ENCODE peak calls at places on chromosomes 3 and 15, in ten cellular contexts. Y is NCI-H1092 treated with DMSO at 0.1 percent for 48 hours; X is Calu3; S is stimulated activated CD8-positive, alpha-beta memory T cell treated with anti-CD3 and anti-CD28 coated beads, Interleukin-15, amount 100 ng/mL, for 24 hours; J is HS-27A; R is stimulated activated naive CD8-positive, alpha-beta T cell treated with anti-CD3 and anti-CD28 coated beads, Interleukin-15, Interleukin-2, amounts not matched to agents 100 U/mL and 50 U/mL, for 24 hours; I is cardiac fibroblast; K is BJ; M is activated CD8-positive, alpha-beta memory T cell treated with anti-CD3 and anti-CD28 coated beads for 1 hour; O is kidney tubule cell. U is an unnamed sample.

GRCh38 chr3:27861047-27862036 is 139.2 kb upstream of the EOMES start:
- DNase-seq in Y (no peak), X (no peak), S (no peak), J (no peak), R (no peak), I (no peak), K (no peak), M (no peak), O (no peak), U (no peak)

GRCh38 chr3:60363817-60364216 is 887.4 kb downstream of the FHIT start:
- DNase-seq in Y (no peak), X (no peak), S (no peak), J (no peak), R (no peak), I (peak), K (no peak), M (no peak), O (peak), U (no peak)

GRCh38 chr3:133410191-133410892 is 10.5 kb downstream of the BFSP2 start:
- DNase-seq in Y (no peak), X (no peak), S (no peak), J (no peak), R (no peak), I (no peak), K (no peak), M (no peak), O (peak), U (no peak)

GRCh38 chr3:113054552-113054951 is 63.8 kb downstream of the GTPBP8 start:
- DNase-seq in Y (no peak), X (no peak), S (no peak), J (no peak), R (no peak), I (peak), K (no peak), M (no peak), O (no peak), U (no peak)

GRCh38 chr3:30199096-30199734 is 407.2 kb upstream of the TGFBR2 start:
- DNase-seq in Y (peak), X (peak), S (peak), J (peak), R (peak), I (peak), K (no peak), M (peak), O (peak), U (peak)

GRCh38 chr15:79608041-79608440 is 175.9 kb downstream of the MINAR1 start:
- DNase-seq in Y (no peak), X (no peak), S (no peak), J (no peak), R (no peak), I (no peak), K (no peak), M (no peak), O (no peak), U (no peak)

GRCh38 chr3:195236076-195236798 is 34.7 kb downstream of the XXYLT1 start:
- DNase-seq in Y (no peak), X (no peak), S (no peak), J (no peak), R (no peak), I (no peak), K (no peak), M (no peak), O (no peak), U (no peak)

GRCh38 chr3:193906849-193907410 is 229.0 kb upstream of the HES1 start:
- DNase-seq in Y (no peak), X (no peak), S (no peak), J (no peak), R (no peak), I (no peak), K (no peak), M (no peak), O (no peak), U (no peak)

U was measured in HFF-Myc.